ENCODE peak calls at places on chromosome 6, in ten cellular contexts. H is sigmoid colon; R is fibroblast of lung; X is CD8-positive, alpha-beta T cell; W is SJSA1; C is ovary; T is aorta; E is hepatocyte; Z is cardiac muscle cell; U is adrenal gland. F is an unnamed sample.

GRCh38 chr6:33160096-33160495 is 32.2 kb downstream of the COL11A2 start:
- DNase-seq in H (no peak), R (no peak), X (no peak), W (no peak), C (no peak), T (no peak), E (no peak), Z (no peak), U (no peak), F (no peak)

GRCh38 chr6:29724937-29725869 is 2.0 kb downstream of the HLA-F start:
- DNase-seq in H (no peak), R (no peak), X (no peak), W (no peak), C (no peak), T (no peak), E (no peak), Z (no peak), U (no peak), F (no peak)

GRCh38 chr6:65091561-65091960 is 615.5 kb downstream of the EYS start:
- DNase-seq in H (no peak), R (no peak), X (no peak), W (no peak), C (no peak), T (no peak), E (no peak), Z (no peak), U (peak; percentile 74), F (no peak)

GRCh38 chr6:104940881-104941693 is 15.8 kb upstream of the LIN28B start:
- DNase-seq in H (no peak), R (peak; percentile 36), X (no peak), W (peak; percentile 6), C (no peak), T (peak; percentile 76), E (peak; percentile 88), Z (peak; percentile 53), U (peak; percentile 62), F (peak; percentile 94)

GRCh38 chr6:133741375-133741861 is 147.5 kb upstream of the TCF21 start:
- DNase-seq in H (no peak), R (peak; percentile 17), X (no peak), W (peak; percentile 83), C (no peak), T (no peak), E (no peak), Z (peak; percentile 52), U (no peak), F (peak; percentile 51)

GRCh38 chr6:34556031-34556471 is at the start of gene SPDEF:
- DNase-seq in H (no peak), R (peak; percentile 35), X (no peak), W (no peak), C (no peak), T (no peak), E (no peak), Z (no peak), U (no peak), F (no peak)

GRCh38 chr6:82869493-82869892 is 196.1 kb downstream of the UBE3D start:
- DNase-seq in H (no peak), R (no peak), X (no peak), W (no peak), C (no peak), T (no peak), E (no peak), Z (no peak), U (no peak), F (no peak)

GRCh38 chr6:145906144-145906543 is 58.0 kb downstream of the SHPRH start:
- DNase-seq in H (no peak), R (no peak), X (no peak), W (no peak), C (no peak), T (no peak), E (no peak), Z (no peak), U (no peak), F (no peak)

GRCh38 chr6:115545410-115545986 is 515.2 kb downstream of the FRK start:
- DNase-seq in H (no peak), R (no peak), X (no peak), W (no peak), C (no peak), T (peak; percentile 71), E (peak; percentile 42), Z (no peak), U (no peak), F (peak; percentile 81)

GRCh38 chr6:134351615-134352474 is 33.9 kb upstream of the SGK1 start:
- DNase-seq in H (no peak), R (no peak), X (no peak), W (no peak), C (peak; percentile 19), T (no peak), E (no peak), Z (no peak), U (no peak), F (peak; percentile 23)

GRCh38 chr6:36598739-36599318 is 4.7 kb downstream of the SRSF3 start:
- DNase-seq in H (peak; percentile 29), R (no peak), X (no peak), W (no peak), C (peak; percentile 1), T (no peak), E (no peak), Z (no peak), U (peak; percentile 42), F (no peak)

GRCh38 chr6:36598326-36598725 is 4.2 kb downstream of the SRSF3 start:
- DNase-seq in H (peak; percentile 18), R (no peak), X (no peak), W (no peak), C (no peak), T (no peak), E (no peak), Z (no peak), U (peak; percentile 49), F (no peak)

GRCh38 chr6:36600564-36601146 is 6.5 kb downstream of the SRSF3 start:
- DNase-seq in H (no peak), R (no peak), X (no peak), W (no peak), C (no peak), T (no peak), E (no peak), Z (no peak), U (no peak), F (no peak)

GRCh38 chr6:36597775-36598174 is 3.6 kb downstream of the SRSF3 start:
- DNase-seq in H (peak; percentile 32), R (no peak), X (no peak), W (no peak), C (no peak), T (no peak), E (no peak), Z (no peak), U (peak; percentile 45), F (no peak)

GRCh38 chr6:36599791-36600209 is 5.6 kb downstream of the SRSF3 start:
- DNase-seq in H (peak; percentile 71), R (peak; percentile 65), X (peak; percentile 58), W (no peak), C (peak; percentile 46), T (peak; percentile 80), E (peak; percentile 40), Z (peak; percentile 65), U (peak; percentile 71), F (peak; percentile 56)
- H3K36me3 ChIP-seq in H (peaks cover 44% of the 10 kb centered on the region), R (peaks cover 37% of the 10 kb centered on the region), X (peaks cover 77% of the 10 kb centered on the region), W (peaks cover 99% of the 10 kb centered on the region), C (no peaks in the 10 kb centered on the region), T (peaks cover 10% of the 10 kb centered on the region), E (peaks cover 1% of the 10 kb centered on the region), Z (peaks cover 80% of the 10 kb centered on the region), U (no peaks in the 10 kb centered on the region), F (peaks cover 79% of the 10 kb centered on the region)

GRCh38 chr6:151437401-151437800 is 14.5 kb downstream of the RMND1 start:
- DNase-seq in H (no peak), R (peak; percentile 38), X (no peak), W (no peak), C (no peak), T (no peak), E (no peak), Z (peak; percentile 14), U (no peak), F (no peak)

GRCh38 chr6:151436300-151436699 is 15.6 kb downstream of the RMND1 start:
- DNase-seq in H (no peak), R (no peak), X (no peak), W (no peak), C (no peak), T (no peak), E (no peak), Z (no peak), U (no peak), F (no peak)

GRCh38 chr6:151432650-151433049 is 19.3 kb downstream of the RMND1 start:
- DNase-seq in H (no peak), R (no peak), X (no peak), W (no peak), C (no peak), T (no peak), E (no peak), Z (no peak), U (no peak), F (no peak)

GRCh38 chr6:151436814-151437213 is 15.1 kb downstream of the RMND1 start:
- DNase-seq in H (no peak), R (peak; percentile 67), X (no peak), W (no peak), C (no peak), T (no peak), E (no peak), Z (peak; percentile 80), U (no peak), F (no peak)

GRCh38 chr6:151434369-151434768 is 17.6 kb downstream of the RMND1 start:
- DNase-seq in H (no peak), R (no peak), X (no peak), W (no peak), C (no peak), T (no peak), E (no peak), Z (no peak), U (no peak), F (no peak)
- H3K36me3 ChIP-seq in H (peaks cover 9% of the 10 kb centered on the region), R (peaks cover 2% of the 10 kb centered on the region), X (peaks cover 15% of the 10 kb centered on the region), W (peaks cover 44% of the 10 kb centered on the region), C (no peaks in the 10 kb centered on the region), T (no peaks in the 10 kb centered on the region), E (no peaks in the 10 kb centered on the region), Z (peaks cover 13% of the 10 kb centered on the region), U (no peaks in the 10 kb centered on the region), F (peaks cover 13% of the 10 kb centered on the region)

DNA sequence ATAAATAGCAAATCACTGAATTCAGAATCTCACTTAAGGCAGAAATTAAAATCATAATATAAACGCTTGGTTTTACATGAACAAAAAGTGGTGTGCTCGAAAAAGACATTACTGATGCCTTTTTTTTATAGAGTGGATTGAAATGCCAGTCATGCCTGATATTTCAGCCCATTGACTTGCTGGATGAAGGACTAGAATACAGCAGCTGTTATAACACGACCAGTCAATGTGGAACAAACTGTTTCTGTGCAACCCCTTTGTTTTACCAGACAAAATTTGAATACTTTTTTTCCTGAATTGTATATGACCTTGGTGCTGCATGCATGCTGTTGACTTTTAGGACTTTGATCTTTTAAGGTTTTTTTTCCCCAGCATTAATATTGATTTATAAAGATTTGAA is 150.0 kb downstream of the QKI start:
- DNase-seq in H (no peak), R (no peak), X (no peak), W (no peak), C (no peak), T (no peak), E (no peak), Z (no peak), U (no peak), F (no peak)
- H3K36me3 ChIP-seq in H (peaks cover 11% of the 10 kb centered on the region), R (peaks cover 4% of the 10 kb centered on the region), X (peaks cover 8% of the 10 kb centered on the region), W (peaks cover 60% of the 10 kb centered on the region), C (no peaks in the 10 kb centered on the region), T (no peaks in the 10 kb centered on the region), E (no peaks in the 10 kb centered on the region), Z (peaks cover 51% of the 10 kb centered on the region), U (no peaks in the 10 kb centered on the region), F (peaks cover 16% of the 10 kb centered on the region)

DNA sequence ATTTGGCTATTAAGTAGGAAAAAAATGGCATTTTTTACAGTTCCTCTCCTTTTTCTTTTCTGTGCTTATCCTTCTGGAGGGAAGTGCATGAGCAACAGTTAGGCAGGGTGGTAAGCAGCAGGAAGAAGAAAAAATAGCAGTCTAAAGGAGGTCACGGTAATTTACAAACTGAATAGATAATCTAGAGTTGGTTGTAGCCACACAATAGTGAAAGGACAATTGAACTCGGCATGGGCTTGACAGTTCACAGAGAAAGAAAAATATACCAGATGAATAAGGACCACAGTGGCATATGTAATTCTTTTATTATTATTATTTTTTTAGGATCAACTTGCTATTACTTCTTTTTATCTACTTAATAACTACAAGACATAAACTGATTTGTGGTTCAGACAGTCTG is 358.6 kb downstream of the BTBD9 start:
- DNase-seq in H (no peak), R (no peak), X (no peak), W (no peak), C (no peak), T (no peak), E (no peak), Z (no peak), U (no peak), F (peak; percentile 27)
- H3K36me3 ChIP-seq in H (no peaks in the 10 kb centered on the region), R (no peaks in the 10 kb centered on the region), X (no peaks in the 10 kb centered on the region), W (no peaks in the 10 kb centered on the region), C (no peaks in the 10 kb centered on the region), T (no peaks in the 10 kb centered on the region), E (no peaks in the 10 kb centered on the region), Z (no peaks in the 10 kb centered on the region), U (no peaks in the 10 kb centered on the region), F (no peaks in the 10 kb centered on the region)

F was measured in neural progenitor cell.